ENCODE peak calls at places on chromosomes 13 and 19, in ten cellular contexts. H is osteoblast, W is uterus, V is lung, Z is upper lobe of right lung, E is suprapubic skin, N is left ventricle myocardium inferior, P is ascending aorta, M is spleen, X is neural progenitor cell. S is an unnamed sample.

GRCh38 chr13:52739468-52740071 is at the start of gene CNMD:
- DNase-seq in H (no peak), W (no peak), V (no peak), Z (no peak), E (no peak), N (no peak), P (no peak), M (no peak), X (peak; percentile 50), S (no peak)

GRCh38 chr13:29369060-29369743 is 226.3 kb downstream of the SLC7A1 start:
- DNase-seq in H (peak; percentile 78), W (no peak), V (no peak), Z (no peak), E (no peak), N (no peak), P (no peak), M (no peak), X (peak; percentile 76), S (no peak)

GRCh38 chr13:45678282-45678681 is 23.8 kb upstream of the CBY2 start:
- DNase-seq in H (peak; percentile 17), W (no peak), V (no peak), Z (no peak), E (no peak), N (no peak), P (no peak), M (no peak), X (peak; percentile 21), S (no peak)

GRCh38 chr19:35439921-35440320 is 8.1 kb upstream of the FFAR2 start:
- DNase-seq in H (no peak), W (no peak), V (no peak), Z (no peak), E (no peak), N (no peak), P (no peak), M (no peak), X (no peak), S (no peak)

GRCh38 chr13:94323746-94324408 is 155.6 kb downstream of the DCT start:
- DNase-seq in H (no peak), W (no peak), V (no peak), Z (no peak), E (no peak), N (no peak), P (no peak), M (no peak), X (no peak), S (no peak)

GRCh38 chr19:5824791-5825577 is 14.5 kb downstream of the FUT6 start:
- DNase-seq in H (peak; percentile 79), W (no peak), V (no peak), Z (no peak), E (no peak), N (no peak), P (no peak), M (no peak), X (no peak), S (no peak)

GRCh38 chr19:40719414-40719894 is 2.5 kb downstream of the ITPKC start:
- DNase-seq in H (no peak), W (no peak), V (no peak), Z (no peak), E (no peak), N (no peak), P (no peak), M (no peak), X (no peak), S (no peak)

GRCh38 chr13:23140492-23140891 is 40.3 kb upstream of the SGCG start:
- DNase-seq in H (no peak), W (no peak), V (no peak), Z (no peak), E (no peak), N (no peak), P (no peak), M (no peak), X (no peak), S (no peak)

GRCh38 chr13:91406619-91407018 is 8.2 kb downstream of the GPC5 start:
- DNase-seq in H (no peak), W (no peak), V (no peak), Z (no peak), E (no peak), N (no peak), P (no peak), M (no peak), X (peak; percentile 83), S (no peak)

GRCh38 chr13:113918981-113919646 is 54.8 kb downstream of the C13orf46 start:
- DNase-seq in H (no peak), W (no peak), V (no peak), Z (no peak), E (peak; percentile 68), N (no peak), P (peak; percentile 61), M (no peak), X (no peak), S (no peak)

GRCh38 chr19:4161415-4162077 is 8.1 kb downstream of the CREB3L3 start:
- DNase-seq in H (peak; percentile 57), W (no peak), V (no peak), Z (no peak), E (no peak), N (no peak), P (no peak), M (no peak), X (no peak), S (no peak)

GRCh38 chr19:44809856-44810554 is 1.1 kb downstream of the BCAM start:
- DNase-seq in H (peak; percentile 80), W (no peak), V (no peak), Z (no peak), E (no peak), N (no peak), P (peak; percentile 84), M (no peak), X (peak; percentile 39), S (no peak)

GRCh38 chr19:18097217-18097992 is at the start of gene MAST3:
- DNase-seq in H (peak; percentile 100), W (peak; percentile 50), V (peak; percentile 85), Z (peak; percentile 95), E (no peak), N (peak; percentile 79), P (peak; percentile 93), M (peak; percentile 97), X (peak; percentile 91), S (peak; percentile 85)

GRCh38 chr13:43305416-43305815 is 282.0 kb downstream of the DNAJC15 start:
- DNase-seq in H (no peak), W (no peak), V (no peak), Z (no peak), E (no peak), N (no peak), P (no peak), M (no peak), X (no peak), S (no peak)

GRCh38 chr13:43304449-43304848 is 281.1 kb downstream of the DNAJC15 start:
- DNase-seq in H (no peak), W (no peak), V (no peak), Z (no peak), E (no peak), N (no peak), P (no peak), M (no peak), X (no peak), S (no peak)

GRCh38 chr13:43306364-43306763 is 283.0 kb downstream of the DNAJC15 start:
- DNase-seq in H (no peak), W (no peak), V (no peak), Z (no peak), E (no peak), N (no peak), P (no peak), M (no peak), X (no peak), S (no peak)

GRCh38 chr13:43303040-43303729 is 279.8 kb downstream of the DNAJC15 start:
- DNase-seq in H (peak; percentile 86), W (peak; percentile 24), V (peak; percentile 34), Z (no peak), E (no peak), N (peak; percentile 54), P (no peak), M (no peak), X (peak; percentile 82), S (no peak)

GRCh38 chr13:43304945-43305344 is 281.6 kb downstream of the DNAJC15 start:
- DNase-seq in H (no peak), W (no peak), V (no peak), Z (no peak), E (no peak), N (no peak), P (no peak), M (no peak), X (no peak), S (no peak)
- TF ChIP-seq CTCF in H (peak; percentile 11), W (no peak), V (no peak), Z (no peak), E (no peak), N (no peak), P (no peak), M (no peak), X (peak; percentile 16), S (peak; percentile 6)

DNA sequence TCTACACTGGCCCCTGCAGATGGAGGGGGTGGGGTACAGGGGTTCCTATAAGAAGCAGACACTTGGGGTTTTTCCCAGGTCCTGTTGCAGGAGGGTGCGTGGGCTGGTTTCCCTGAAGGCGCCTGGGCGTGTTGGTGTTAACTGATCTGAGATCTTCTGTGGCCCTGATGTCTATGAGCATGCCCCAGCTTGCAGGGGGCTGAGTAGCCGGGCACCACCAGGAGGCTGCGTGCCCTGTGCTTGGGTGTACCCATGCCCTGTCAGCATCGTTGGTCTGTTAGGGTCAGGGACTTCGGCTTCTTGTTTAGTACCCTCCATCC is 45.3 kb downstream of the CAPN12 start:
- DNase-seq in H (peak; percentile 44), W (no peak), V (no peak), Z (no peak), E (no peak), N (no peak), P (no peak), M (no peak), X (no peak), S (no peak)
- H3K4me1 ChIP-seq in H (peaks cover 9% of the 10 kb centered on the region), W (peaks cover 23% of the 10 kb centered on the region), V (peaks cover 49% of the 10 kb centered on the region), Z (peaks cover 80% of the 10 kb centered on the region), E (peaks cover 86% of the 10 kb centered on the region), N (peaks cover 97% of the 10 kb centered on the region), P (peaks cover 59% of the 10 kb centered on the region), M (peaks cover 89% of the 10 kb centered on the region), X (peaks cover 21% of the 10 kb centered on the region), S (peaks cover 43% of the 10 kb centered on the region)

DNA sequence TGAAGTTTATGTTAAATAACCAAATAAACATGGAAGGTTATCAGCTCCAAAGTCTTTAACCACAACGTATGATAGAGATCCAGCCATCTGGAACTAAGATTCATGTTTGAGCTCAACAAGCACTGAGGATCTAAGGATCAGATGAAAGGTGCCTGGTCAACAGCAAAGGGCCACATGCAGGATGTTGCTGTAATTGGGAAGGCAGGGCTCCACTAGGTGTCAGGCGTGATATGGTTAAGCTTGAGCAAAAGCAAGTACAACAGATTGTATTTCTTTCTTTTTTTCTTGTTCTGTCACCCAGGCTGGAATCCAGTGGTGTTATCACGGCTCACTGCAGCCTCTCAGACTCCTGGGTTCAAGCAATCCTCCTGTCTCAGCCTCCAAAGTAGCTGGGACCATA is 12.0 kb downstream of the EBPL start:
- DNase-seq in H (no peak), W (no peak), V (no peak), Z (no peak), E (no peak), N (no peak), P (no peak), M (no peak), X (no peak), S (no peak)
- TF ChIP-seq CTCF in H (peak; percentile 39), W (no peak), V (no peak), Z (no peak), E (no peak), N (peak; percentile 8), P (no peak), M (no peak), X (no peak), S (no peak)

DNA sequence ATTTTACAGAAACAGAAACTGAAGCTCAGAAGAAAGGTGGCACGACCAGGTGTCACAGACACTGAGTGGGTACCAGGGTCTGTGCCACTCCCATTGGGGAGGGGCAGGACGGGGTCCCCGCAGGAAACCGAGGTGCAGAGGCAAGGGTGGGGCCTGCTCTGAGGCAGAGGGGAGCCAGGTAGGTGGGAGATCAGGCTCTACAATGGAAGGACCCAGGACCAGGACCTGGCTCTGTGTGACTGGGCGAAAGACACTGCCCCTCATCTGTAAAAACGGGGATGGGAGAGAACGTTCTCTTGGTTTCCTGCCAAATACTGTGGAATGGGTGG is 2.8 kb downstream of the PTGIR start:
- DNase-seq in H (no peak), W (no peak), V (no peak), Z (no peak), E (no peak), N (no peak), P (no peak), M (no peak), X (no peak), S (peak; percentile 21)
- H3K4me1 ChIP-seq in H (peaks cover 55% of the 10 kb centered on the region), W (peaks cover 7% of the 10 kb centered on the region), V (peaks cover 23% of the 10 kb centered on the region), Z (peaks cover 47% of the 10 kb centered on the region), E (peaks cover 74% of the 10 kb centered on the region), N (peaks cover 90% of the 10 kb centered on the region), P (peaks cover 32% of the 10 kb centered on the region), M (peaks cover 85% of the 10 kb centered on the region), X (peaks cover 12% of the 10 kb centered on the region), S (peaks cover 7% of the 10 kb centered on the region)